ENCODE peak calls at places on chromosomes 3 and 15, in ten cellular contexts. B is endothelial cell, S is epithelial cell of esophagus, I is neural crest cell, Z is bronchial epithelial cell, E is upper lobe of right lung, P is tibial nerve, Q is iPS-NIHi11, V is EH, F is GM10248. T is an unnamed sample.

GRCh38 chr3:38574411-38575278 is 74.8 kb downstream of the SCN5A start:
- DNase-seq in B (no peak), S (no peak), I (no peak), Z (no peak), E (peak), P (no peak), Q (no peak), V (no peak), F (no peak), T (no peak)

GRCh38 chr3:177512945-177513671 is 315.8 kb upstream of the TBL1XR1 start:
- DNase-seq in B (no peak), S (no peak), I (no peak), Z (no peak), E (no peak), P (no peak), Q (no peak), V (no peak), F (no peak), T (no peak)

GRCh38 chr15:70025413-70026296 is 72.1 kb downstream of the TLE3 start:
- DNase-seq in B (no peak), S (no peak), I (no peak), Z (no peak), E (no peak), P (no peak), Q (no peak), V (peak), F (no peak), T (no peak)

GRCh38 chr3:189664311-189664710 is 33.1 kb downstream of the TP63 start:
- DNase-seq in B (no peak), S (peak), I (no peak), Z (peak), E (no peak), P (no peak), Q (peak), V (peak), F (no peak), T (peak)

GRCh38 chr3:112128843-112129727 is 4.0 kb downstream of the GCSAM start:
- DNase-seq in B (no peak), S (peak), I (no peak), Z (peak), E (no peak), P (no peak), Q (no peak), V (peak), F (peak), T (peak)

GRCh38 chr3:136750922-136751258 is 1.3 kb downstream of the STAG1 start:
- DNase-seq in B (no peak), S (no peak), I (no peak), Z (peak), E (no peak), P (no peak), Q (no peak), V (peak), F (no peak), T (no peak)

GRCh38 chr15:78438595-78439285 is 724 bp downstream of the IREB2 start:
- DNase-seq in B (peak), S (peak), I (peak), Z (peak), E (no peak), P (no peak), Q (peak), V (peak), F (peak), T (peak)

GRCh38 chr3:132509096-132509495 is 88.0 kb upstream of the ACKR4 start:
- DNase-seq in B (no peak), S (no peak), I (no peak), Z (no peak), E (no peak), P (no peak), Q (no peak), V (peak), F (no peak), T (no peak)

GRCh38 chr3:129596194-129597086 is 10.0 kb downstream of the PLXND1 start:
- DNase-seq in B (no peak), S (no peak), I (no peak), Z (no peak), E (peak), P (peak), Q (peak), V (peak), F (no peak), T (no peak)

GRCh38 chr3:17891139-17891850 is 148.9 kb upstream of the TBC1D5 start:
- DNase-seq in B (no peak), S (peak), I (no peak), Z (peak), E (no peak), P (no peak), Q (no peak), V (peak), F (no peak), T (peak)

GRCh38 chr3:69690-70089 is 126.9 kb upstream of the CHL1 start:
- DNase-seq in B (no peak), S (peak), I (no peak), Z (peak), E (no peak), P (no peak), Q (no peak), V (no peak), F (no peak), T (no peak)

GRCh38 chr15:59833366-59833765 is 144.2 kb upstream of the BNIP2 start:
- DNase-seq in B (no peak), S (no peak), I (no peak), Z (no peak), E (no peak), P (no peak), Q (no peak), V (no peak), F (no peak), T (no peak)

GRCh38 chr3:162845918-162846317 is 1349.3 kb downstream of the OTOL1 start:
- DNase-seq in B (no peak), S (no peak), I (no peak), Z (no peak), E (no peak), P (no peak), Q (no peak), V (no peak), F (no peak), T (no peak)

GRCh38 chr3:73214846-73215245 is 153.4 kb downstream of the EBLN2 start:
- DNase-seq in B (no peak), S (no peak), I (no peak), Z (no peak), E (no peak), P (no peak), Q (no peak), V (no peak), F (no peak), T (no peak)

GRCh38 chr3:13665582-13666226 is 116.8 kb downstream of the FBLN2 start:
- DNase-seq in B (no peak), S (no peak), I (no peak), Z (no peak), E (no peak), P (no peak), Q (no peak), V (no peak), F (no peak), T (no peak)

GRCh38 chr3:156637480-156638022 is 36.8 kb upstream of the TIPARP start:
- DNase-seq in B (no peak), S (peak), I (no peak), Z (peak), E (no peak), P (no peak), Q (no peak), V (no peak), F (no peak), T (peak)

GRCh38 chr3:128879125-128879969 is at the start of gene ACAD9:
- DNase-seq in B (peak), S (peak), I (peak), Z (peak), E (peak), P (peak), Q (peak), V (peak), F (peak), T (peak)

GRCh38 chr3:20073683-20074082 is 33.4 kb downstream of the KAT2B start:
- DNase-seq in B (no peak), S (peak), I (no peak), Z (peak), E (no peak), P (no peak), Q (no peak), V (no peak), F (no peak), T (no peak)

GRCh38 chr3:52090131-52090548 is 33.8 kb upstream of the DUSP7 start:
- DNase-seq in B (no peak), S (peak), I (no peak), Z (peak), E (no peak), P (no peak), Q (no peak), V (peak), F (no peak), T (peak)

GRCh38 chr3:49747792-49748480 is 24.2 kb upstream of the GMPPB start:
- DNase-seq in B (no peak), S (peak), I (no peak), Z (peak), E (no peak), P (no peak), Q (no peak), V (peak), F (no peak), T (peak)

T was measured in mammary epithelial cell.